ENCODE peak calls at places on chromosomes 6 and 20, in nine cellular contexts. One of them, this sample, is unnamed.

GRCh38 chr6:114362957-114363356 is 20.1 kb upstream of the HS3ST5 start:
- DNase-seq in aorta: no peak
- DNase-seq in AG09319: no peak
- DNase-seq in HCEC 1CT: no peak
- DNase-seq in NCI-H1105: no peak
- DNase-seq in posterior cingulate gyrus: no peak
- DNase-seq in AML-193: no peak
- DNase-seq in NCI-H1417: no peak
- DNase-seq in NCI-H510A treated with DMSO at 0.1 percent for 48 hours: no peak
- DNase-seq in this sample: no peak

GRCh38 chr20:53827996-53828672 is 234.5 kb upstream of the ZNF217 start:
- DNase-seq in AML-193: no peak
- DNase-seq in aorta: no peak
- DNase-seq in posterior cingulate gyrus: no peak
- DNase-seq in AG09319: peak
- DNase-seq in NCI-H1105: no peak
- DNase-seq in NCI-H1417: no peak
- DNase-seq in HCEC 1CT: peak
- DNase-seq in NCI-H510A treated with DMSO at 0.1 percent for 48 hours: no peak
- DNase-seq in this sample: no peak

GRCh38 chr6:149897015-149897697 is 757 bp downstream of the RAET1E start:
- DNase-seq in NCI-H1417: no peak
- DNase-seq in posterior cingulate gyrus: no peak
- DNase-seq in NCI-H1105: no peak
- DNase-seq in AG09319: peak
- DNase-seq in NCI-H510A treated with DMSO at 0.1 percent for 48 hours: no peak
- DNase-seq in aorta: peak
- DNase-seq in HCEC 1CT: peak
- DNase-seq in AML-193: no peak
- DNase-seq in this sample: no peak

GRCh38 chr6:145031001-145031400 is 704.3 kb downstream of the EPM2A start:
- DNase-seq in posterior cingulate gyrus: no peak
- DNase-seq in HCEC 1CT: peak
- DNase-seq in NCI-H510A treated with DMSO at 0.1 percent for 48 hours: no peak
- DNase-seq in NCI-H1417: no peak
- DNase-seq in AG09319: no peak
- DNase-seq in AML-193: no peak
- DNase-seq in aorta: no peak
- DNase-seq in NCI-H1105: no peak
- DNase-seq in this sample: no peak

GRCh38 chr20:63009044-63009961 is 2.5 kb upstream of the BHLHE23 start:
- DNase-seq in posterior cingulate gyrus: peak
- DNase-seq in NCI-H1417: peak
- DNase-seq in aorta: peak
- DNase-seq in HCEC 1CT: peak
- DNase-seq in NCI-H510A treated with DMSO at 0.1 percent for 48 hours: peak
- DNase-seq in AML-193: peak
- DNase-seq in AG09319: peak
- DNase-seq in NCI-H1105: peak
- DNase-seq in this sample: peak

GRCh38 chr6:1310628-1311399 is 1.1 kb upstream of the FOXQ1 start:
- DNase-seq in NCI-H510A treated with DMSO at 0.1 percent for 48 hours: no peak
- DNase-seq in AML-193: no peak
- DNase-seq in posterior cingulate gyrus: peak
- DNase-seq in AG09319: no peak
- DNase-seq in HCEC 1CT: no peak
- DNase-seq in aorta: no peak
- DNase-seq in NCI-H1417: no peak
- DNase-seq in NCI-H1105: peak
- DNase-seq in this sample: no peak

GRCh38 chr6:147142684-147143245 is 61.5 kb upstream of the STXBP5 start:
- DNase-seq in HCEC 1CT: no peak
- DNase-seq in aorta: no peak
- DNase-seq in AML-193: no peak
- DNase-seq in posterior cingulate gyrus: no peak
- DNase-seq in NCI-H510A treated with DMSO at 0.1 percent for 48 hours: no peak
- DNase-seq in NCI-H1105: no peak
- DNase-seq in AG09319: no peak
- DNase-seq in NCI-H1417: no peak
- DNase-seq in this sample: no peak

GRCh38 chr6:113110211-113110610 is 746.9 kb upstream of the MARCKS start:
- DNase-seq in aorta: no peak
- DNase-seq in AML-193: no peak
- DNase-seq in HCEC 1CT: no peak
- DNase-seq in AG09319: no peak
- DNase-seq in NCI-H510A treated with DMSO at 0.1 percent for 48 hours: no peak
- DNase-seq in NCI-H1105: no peak
- DNase-seq in NCI-H1417: no peak
- DNase-seq in posterior cingulate gyrus: no peak
- DNase-seq in this sample: no peak

This sample was measured in activated B cell treated with CpG ODN at 0.5 μM for 24 hours.